ENCODE peak calls at places on chromosomes 11 and 22, in eight cellular contexts. One of them, this sample, is unnamed.
A peak's percentile ranks its signal among the peaks of the same experiment; 100 is the strongest.

GRCh38 chr11:1134848-1135445 is 22.8 kb upstream of the MUC5AC start:
- DNase-seq in HAP-1: no peak
- DNase-seq in activated T-cell treated with anti-CD3 and anti-CD28 coated beads, Interleukin-2, amount 50 U/mL, for 48 hours: no peak
- DNase-seq in GM23248: no peak
- DNase-seq in upper lobe of right lung: no peak
- DNase-seq in effector memory CD4-positive, alpha-beta T cell: no peak
- DNase-seq in SK-N-SH: no peak
- DNase-seq in Jurkat, Clone E6-1: no peak
- DNase-seq in this sample: no peak

GRCh38 chr11:44811841-44812448 is 85.2 kb downstream of the TSPAN18 start:
- DNase-seq in SK-N-SH: no peak
- DNase-seq in activated T-cell treated with anti-CD3 and anti-CD28 coated beads, Interleukin-2, amount 50 U/mL, for 48 hours: no peak
- DNase-seq in HAP-1: no peak
- DNase-seq in upper lobe of right lung: peak; percentile 18
- DNase-seq in effector memory CD4-positive, alpha-beta T cell: no peak
- DNase-seq in GM23248: no peak
- DNase-seq in Jurkat, Clone E6-1: no peak
- DNase-seq in this sample: no peak

GRCh38 chr11:112453601-112454577 is 193.2 kb upstream of the PLET1 start:
- DNase-seq in HAP-1: no peak
- DNase-seq in activated T-cell treated with anti-CD3 and anti-CD28 coated beads, Interleukin-2, amount 50 U/mL, for 48 hours: peak; percentile 67
- DNase-seq in SK-N-SH: peak; percentile 51
- DNase-seq in upper lobe of right lung: peak; percentile 70
- DNase-seq in GM23248: peak; percentile 48
- DNase-seq in effector memory CD4-positive, alpha-beta T cell: peak; percentile 9
- DNase-seq in Jurkat, Clone E6-1: peak; percentile 28
- DNase-seq in this sample: no peak

GRCh38 chr11:125593113-125593761 is 585 bp downstream of the STT3A start:
- DNase-seq in effector memory CD4-positive, alpha-beta T cell: no peak
- DNase-seq in HAP-1: peak; percentile 49
- DNase-seq in SK-N-SH: no peak
- DNase-seq in Jurkat, Clone E6-1: no peak
- DNase-seq in upper lobe of right lung: no peak
- DNase-seq in activated T-cell treated with anti-CD3 and anti-CD28 coated beads, Interleukin-2, amount 50 U/mL, for 48 hours: no peak
- DNase-seq in GM23248: peak; percentile 70
- DNase-seq in this sample: no peak

GRCh38 chr22:45544588-45545170 is 42.0 kb downstream of the FBLN1 start:
- DNase-seq in effector memory CD4-positive, alpha-beta T cell: no peak
- DNase-seq in SK-N-SH: no peak
- DNase-seq in HAP-1: no peak
- DNase-seq in activated T-cell treated with anti-CD3 and anti-CD28 coated beads, Interleukin-2, amount 50 U/mL, for 48 hours: no peak
- DNase-seq in upper lobe of right lung: no peak
- DNase-seq in Jurkat, Clone E6-1: no peak
- DNase-seq in GM23248: peak; percentile 47
- DNase-seq in this sample: no peak

GRCh38 chr11:61800331-61801281 is 7.9 kb downstream of the FEN1 start:
- DNase-seq in SK-N-SH: no peak
- DNase-seq in upper lobe of right lung: no peak
- DNase-seq in effector memory CD4-positive, alpha-beta T cell: no peak
- DNase-seq in HAP-1: no peak
- DNase-seq in activated T-cell treated with anti-CD3 and anti-CD28 coated beads, Interleukin-2, amount 50 U/mL, for 48 hours: no peak
- DNase-seq in Jurkat, Clone E6-1: no peak
- DNase-seq in GM23248: no peak
- DNase-seq in this sample: no peak

GRCh38 chr11:125995313-125995712 is 49.5 kb downstream of the VSIG10L2 start:
- DNase-seq in effector memory CD4-positive, alpha-beta T cell: no peak
- DNase-seq in HAP-1: no peak
- DNase-seq in activated T-cell treated with anti-CD3 and anti-CD28 coated beads, Interleukin-2, amount 50 U/mL, for 48 hours: peak; percentile 74
- DNase-seq in GM23248: peak; percentile 64
- DNase-seq in upper lobe of right lung: no peak
- DNase-seq in Jurkat, Clone E6-1: no peak
- DNase-seq in SK-N-SH: no peak
- DNase-seq in this sample: peak; percentile 4

GRCh38 chr11:95922536-95923440 is 1.1 kb downstream of the MTMR2 start:
- DNase-seq in effector memory CD4-positive, alpha-beta T cell: no peak
- DNase-seq in Jurkat, Clone E6-1: no peak
- DNase-seq in SK-N-SH: no peak
- DNase-seq in upper lobe of right lung: no peak
- DNase-seq in activated T-cell treated with anti-CD3 and anti-CD28 coated beads, Interleukin-2, amount 50 U/mL, for 48 hours: no peak
- DNase-seq in HAP-1: peak; percentile 26
- DNase-seq in GM23248: peak; percentile 50
- DNase-seq in this sample: no peak

GRCh38 chr11:86440843-86441242 is 66.2 kb downstream of the CCDC81 start:
- DNase-seq in HAP-1: no peak
- DNase-seq in effector memory CD4-positive, alpha-beta T cell: no peak
- DNase-seq in activated T-cell treated with anti-CD3 and anti-CD28 coated beads, Interleukin-2, amount 50 U/mL, for 48 hours: no peak
- DNase-seq in upper lobe of right lung: no peak
- DNase-seq in GM23248: peak; percentile 31
- DNase-seq in Jurkat, Clone E6-1: no peak
- DNase-seq in SK-N-SH: no peak
- DNase-seq in this sample: no peak

GRCh38 chr22:42271191-42271813 is 849 bp upstream of the TCF20 start:
- DNase-seq in SK-N-SH: no peak
- DNase-seq in activated T-cell treated with anti-CD3 and anti-CD28 coated beads, Interleukin-2, amount 50 U/mL, for 48 hours: no peak
- DNase-seq in GM23248: no peak
- DNase-seq in HAP-1: no peak
- DNase-seq in effector memory CD4-positive, alpha-beta T cell: no peak
- DNase-seq in Jurkat, Clone E6-1: no peak
- DNase-seq in upper lobe of right lung: no peak
- DNase-seq in this sample: no peak

This sample was measured in nucleus accumbens.